ENCODE peak calls at places on chromosomes 6 and 20, in seven cellular contexts. O is pons, C is heart right ventricle, R is lower lobe of right lung, V is GM04503, W is HFFc6, M is progenitor cell of endocrine pancreas. D is an unnamed sample.

GRCh38 chr6:37244430-37245310 is 12.9 kb upstream of the TBC1D22B start:
- DNase-seq in O (peak; percentile 67), C (peak; percentile 94), R (peak; percentile 72), V (peak; percentile 100), W (peak; percentile 100), M (no peak), D (peak; percentile 51)

GRCh38 chr6:4852938-4853337 is 76.7 kb downstream of the CDYL start:
- DNase-seq in O (no peak), C (no peak), R (no peak), V (no peak), W (no peak), M (no peak), D (no peak)

GRCh38 chr20:14049111-14049510 is 53.8 kb downstream of the MACROD2 start:
- DNase-seq in O (no peak), C (no peak), R (no peak), V (no peak), W (no peak), M (no peak), D (no peak)

GRCh38 chr20:38877483-38877882 is 48.7 kb upstream of the FAM83D start:
- DNase-seq in O (no peak), C (no peak), R (no peak), V (no peak), W (no peak), M (no peak), D (no peak)

GRCh38 chr6:143429970-143430369 is 20.5 kb downstream of the ADAT2 start:
- DNase-seq in O (no peak), C (no peak), R (no peak), V (no peak), W (no peak), M (no peak), D (no peak)

GRCh38 chr6:6588064-6588923 is at the start of gene LY86:
- DNase-seq in O (peak; percentile 66), C (peak; percentile 54), R (no peak), V (no peak), W (no peak), M (no peak), D (peak; percentile 83)

GRCh38 chr6:128806274-128806673 is 76.7 kb upstream of the LAMA2 start:
- DNase-seq in O (no peak), C (no peak), R (no peak), V (no peak), W (no peak), M (no peak), D (no peak)

GRCh38 chr6:134288538-134289203 is 29.2 kb downstream of the SGK1 start:
- DNase-seq in O (peak; percentile 82), C (no peak), R (no peak), V (peak; percentile 94), W (peak; percentile 93), M (no peak), D (peak; percentile 79)

GRCh38 chr6:68652117-68652536 is 17.0 kb downstream of the ADGRB3 start:
- DNase-seq in O (peak; percentile 78), C (no peak), R (no peak), V (no peak), W (no peak), M (no peak), D (no peak)

GRCh38 chr6:141541766-141542324 is 590.9 kb upstream of the GJE1 start:
- DNase-seq in O (no peak), C (no peak), R (no peak), V (no peak), W (no peak), M (no peak), D (no peak)

GRCh38 chr6:53440331-53440730 is 91.6 kb upstream of the ELOVL5 start:
- DNase-seq in O (peak; percentile 53), C (no peak), R (no peak), V (no peak), W (no peak), M (no peak), D (peak; percentile 69)